ENCODE peak calls at places on chromosomes 3 and 15, in six cellular contexts. Y is psoas muscle, L is cardiac muscle cell, W is heart right ventricle, C is fibroblast of lung, G is kidney. P is an unnamed sample.

GRCh38 chr15:85379403-85380131 is 836 bp upstream of the AKAP13 start:
- DNase-seq in Y (no peak), L (no peak), W (no peak), C (no peak), G (no peak), P (peak)

GRCh38 chr3:136617123-136617700 is 135.0 kb downstream of the STAG1 start:
- DNase-seq in Y (no peak), L (no peak), W (no peak), C (no peak), G (no peak), P (no peak)

GRCh38 chr3:123505820-123506219 is 56.9 kb upstream of the ADCY5 start:
- DNase-seq in Y (no peak), L (no peak), W (no peak), C (no peak), G (no peak), P (no peak)

GRCh38 chr15:77596821-77597803 is 35.6 kb downstream of the LINGO1 start:
- DNase-seq in Y (no peak), L (peak), W (no peak), C (no peak), G (no peak), P (no peak)

GRCh38 chr15:85646538-85647091 is 148.1 kb downstream of the KLHL25 start:
- DNase-seq in Y (no peak), L (no peak), W (no peak), C (peak), G (no peak), P (no peak)

GRCh38 chr15:98437752-98438151 is 210.6 kb upstream of the IGF1R start:
- DNase-seq in Y (no peak), L (no peak), W (no peak), C (no peak), G (no peak), P (no peak)

GRCh38 chr3:43885908-43886618 is 195.3 kb downstream of the ABHD5 start:
- DNase-seq in Y (no peak), L (no peak), W (no peak), C (no peak), G (no peak), P (no peak)

GRCh38 chr15:90141646-90142045 is 39.4 kb upstream of the IDH2 start:
- DNase-seq in Y (no peak), L (peak), W (no peak), C (peak), G (peak), P (no peak)

GRCh38 chr3:99808163-99808794 is 9.4 kb upstream of the CMSS1 start:
- DNase-seq in Y (no peak), L (peak), W (no peak), C (peak), G (no peak), P (peak)

GRCh38 chr3:195153653-195154052 is 117.3 kb downstream of the XXYLT1 start:
- DNase-seq in Y (no peak), L (peak), W (no peak), C (no peak), G (no peak), P (no peak)

GRCh38 chr3:119660474-119661150 is at the start of gene POPDC2:
- DNase-seq in Y (no peak), L (peak), W (no peak), C (no peak), G (no peak), P (no peak)
- H3K27ac ChIP-seq in Y (peak), L (peak), W (peak), C (no peak), G (no peak), P (no peak)

GRCh38 chr3:115478359-115478758 is 145.0 kb upstream of the GAP43 start:
- DNase-seq in Y (no peak), L (no peak), W (no peak), C (no peak), G (no peak), P (no peak)

GRCh38 chr3:115475178-115476041 is 147.9 kb upstream of the GAP43 start:
- DNase-seq in Y (no peak), L (no peak), W (peak), C (no peak), G (no peak), P (no peak)

GRCh38 chr3:115476472-115476871 is 146.8 kb upstream of the GAP43 start:
- DNase-seq in Y (no peak), L (no peak), W (no peak), C (no peak), G (no peak), P (no peak)
- H3K4me3 ChIP-seq in Y (no peak), L (no peak), W (no peak), C (no peak), G (no peak), P (no peak)

GRCh38 chr3:39168156-39168780 is 14.9 kb upstream of the CSRNP1 start:
- DNase-seq in Y (no peak), L (no peak), W (no peak), C (no peak), G (peak), P (no peak)
- H3K27ac ChIP-seq in Y (no peak), L (no peak), W (no peak), C (no peak), G (no peak), P (no peak)

GRCh38 chr15:74782596-74783071 is 754 bp downstream of the CSK start:
- DNase-seq in Y (no peak), L (no peak), W (no peak), C (no peak), G (no peak), P (no peak)

GRCh38 chr15:74784854-74785715 is 3.2 kb downstream of the CSK start:
- DNase-seq in Y (no peak), L (no peak), W (no peak), C (no peak), G (no peak), P (peak)

GRCh38 chr15:74783072-74783807 is 1.4 kb downstream of the CSK start:
- DNase-seq in Y (no peak), L (peak), W (no peak), C (peak), G (no peak), P (peak)

GRCh38 chr15:74784426-74784825 is 2.5 kb downstream of the CSK start:
- DNase-seq in Y (no peak), L (no peak), W (no peak), C (no peak), G (no peak), P (peak)

DNA sequence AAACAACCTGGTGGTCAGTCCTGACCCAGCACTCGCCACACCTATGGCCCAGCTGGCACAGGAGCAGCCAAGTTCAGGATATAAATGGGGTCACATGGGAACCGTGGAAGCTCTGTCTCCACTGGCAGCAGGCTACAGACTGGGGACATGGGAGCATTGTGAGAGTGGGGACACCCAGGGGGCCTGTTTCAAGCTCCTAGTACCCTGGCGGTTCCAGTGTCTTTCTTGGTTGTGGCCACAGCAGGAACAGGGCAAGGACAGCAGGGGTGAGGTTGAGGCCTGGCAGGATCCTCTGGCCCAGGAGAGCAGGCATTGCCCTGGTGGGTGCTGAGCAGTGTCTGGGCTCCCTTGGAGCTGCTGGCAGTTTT is 1.9 kb downstream of the CSK start:
- DNase-seq in Y (no peak), L (no peak), W (no peak), C (no peak), G (no peak), P (no peak)
- H3K4me3 ChIP-seq in Y (peak), L (no peak), W (peak), C (peak), G (peak), P (peak)

GRCh38 chr15:73608475-73608874 is 24.7 kb downstream of the NPTN start:
- DNase-seq in Y (no peak), L (no peak), W (no peak), C (no peak), G (no peak), P (no peak)
- H3K27ac ChIP-seq in Y (no peak), L (no peak), W (no peak), C (no peak), G (no peak), P (no peak)

DNA sequence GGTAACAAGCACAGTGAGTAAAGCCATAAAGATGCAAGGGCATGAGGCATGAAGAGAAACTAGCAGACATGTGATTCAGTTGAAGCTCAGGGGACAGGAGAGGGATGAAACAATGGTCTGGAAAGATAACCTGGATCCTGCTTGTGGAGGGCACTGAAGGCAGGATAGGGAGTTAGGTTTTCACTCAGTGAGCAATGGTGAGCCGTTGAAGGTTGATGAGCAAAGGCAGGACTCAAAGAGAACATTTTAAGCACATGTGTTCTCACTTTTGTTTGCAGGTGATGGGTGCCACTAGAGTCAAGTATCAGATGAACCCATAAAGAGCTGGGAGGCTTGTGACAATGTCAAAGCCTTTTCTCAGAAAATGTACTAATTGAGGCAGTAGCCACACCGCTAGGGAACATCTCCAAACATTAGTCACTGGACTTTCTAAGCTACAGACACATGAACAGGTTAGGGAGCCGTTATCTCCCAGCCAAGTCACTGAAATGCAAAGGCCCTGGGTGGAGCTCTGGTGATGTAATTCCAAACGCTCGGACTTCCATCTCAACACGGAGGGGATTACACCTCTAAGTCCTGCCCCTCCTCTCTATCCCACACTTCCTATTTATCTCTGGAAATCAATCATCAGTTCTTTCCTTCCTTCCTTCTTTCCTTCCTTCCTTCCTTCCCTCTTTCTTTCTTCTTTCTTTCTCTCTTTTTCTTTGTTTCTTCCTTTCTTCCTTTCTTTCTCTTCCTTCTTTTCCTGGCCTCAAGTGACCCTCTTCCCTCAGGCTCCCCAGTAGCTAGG is 22.7 kb downstream of the KLHL6 start:
- DNase-seq in Y (no peak), L (no peak), W (no peak), C (no peak), G (no peak), P (no peak)
- H3K4me3 ChIP-seq in Y (no peak), L (no peak), W (no peak), C (no peak), G (no peak), P (no peak)

P was measured in Karpas-422.